ENCODE peak calls at places on chromosomes 3 and 15, in four cellular contexts. A is stimulated activated CD4-positive, alpha-beta T cell treated with anti-CD3 and anti-CD28 coated beads, Interleukin-12 subunit alpha, Interleukin-12 subunit beta, amount 100 ng/mL, for 4 hours; D is cardiac muscle cell; Z is DMS 273 treated with DMSO at 0.1 percent for 48 hours. B is an unnamed sample.

GRCh38 chr3:102810937-102811336 is 376.1 kb downstream of the ZPLD1 start:
- DNase-seq in A (no peak), Z (no peak), D (no peak), B (no peak)

GRCh38 chr3:133871368-133872090 is 24.2 kb downstream of the RAB6B start:
- DNase-seq in D (no peak), Z (no peak), A (no peak), B (no peak)

GRCh38 chr3:108215876-108216275 is 6.3 kb downstream of the IFT57 start:
- DNase-seq in A (no peak), Z (no peak), D (no peak), B (no peak)

GRCh38 chr15:99989095-99989494 is 255.9 kb upstream of the LYSMD4 start:
- DNase-seq in A (no peak), Z (no peak), D (no peak), B (no peak)

GRCh38 chr3:175836622-175837021 is 977.5 kb downstream of the NAALADL2 start:
- DNase-seq in Z (no peak), A (no peak), D (no peak), B (no peak)

GRCh38 chr3:126450219-126450618 is 25.5 kb downstream of the ZXDC start:
- DNase-seq in D (no peak), Z (no peak), A (no peak), B (no peak)

GRCh38 chr3:15427981-15428380 is 583 bp downstream of the EAF1 start:
- DNase-seq in Z (no peak), D (no peak), A (no peak), B (no peak)

GRCh38 chr15:69508659-69509058 is 56.0 kb downstream of the RPLP1 start:
- DNase-seq in Z (no peak), A (no peak), D (no peak), B (no peak)

GRCh38 chr3:44330444-44330843 is 8.1 kb upstream of the TCAIM start:
- DNase-seq in Z (no peak), A (no peak), D (no peak), B (no peak)

GRCh38 chr3:98564282-98565005 is 29.0 kb downstream of the CPOX start:
- DNase-seq in Z (no peak), A (no peak), D (no peak), B (no peak)

GRCh38 chr3:25018909-25019308 is 409.2 kb upstream of the RARB start:
- DNase-seq in Z (no peak), A (no peak), D (no peak), B (no peak)

GRCh38 chr3:25582242-25582641 is 82.5 kb downstream of the TOP2B start:
- DNase-seq in A (no peak), Z (no peak), D (peak), B (peak)

GRCh38 chr15:90318591-90318990 is 33.5 kb upstream of the ZNF774 start:
- DNase-seq in A (no peak), D (no peak), Z (no peak), B (no peak)

GRCh38 chr15:68464451-68465090 is 32.6 kb upstream of the ITGA11 start:
- DNase-seq in Z (no peak), D (peak), A (no peak), B (no peak)

GRCh38 chr15:47124430-47125102 is 592.7 kb upstream of the SEMA6D start:
- DNase-seq in D (no peak), Z (no peak), A (no peak), B (no peak)

GRCh38 chr15:40040770-40041169 is 1.8 kb upstream of the SRP14 start:
- DNase-seq in Z (no peak), A (no peak), D (no peak), B (no peak)

GRCh38 chr3:191455257-191455952 is 5.6 kb upstream of the PYDC2 start:
- DNase-seq in D (peak), Z (no peak), A (no peak), B (no peak)

GRCh38 chr3:124786491-124787241 is 56.4 kb downstream of the UMPS start:
- DNase-seq in D (peak), Z (no peak), A (no peak), B (no peak)

GRCh38 chr3:155890671-155891190 is 20.3 kb downstream of the GMPS start:
- DNase-seq in Z (no peak), A (no peak), D (peak), B (no peak)

GRCh38 chr3:106473576-106474506 is 605.0 kb upstream of the CBLB start:
- DNase-seq in Z (no peak), D (no peak), A (no peak), B (no peak)

GRCh38 chr15:75583689-75584088 is 4.6 kb upstream of the PTPN9 start:
- DNase-seq in Z (no peak), A (no peak), D (no peak), B (no peak)

GRCh38 chr15:85571780-85572179 is 191.4 kb downstream of the AKAP13 start:
- DNase-seq in D (no peak), Z (no peak), A (no peak), B (no peak)

GRCh38 chr15:61411941-61412510 is 182.9 kb upstream of the RORA start:
- DNase-seq in D (no peak), A (no peak), Z (no peak), B (peak)

GRCh38 chr15:84099181-84099580 is 136.4 kb upstream of the GOLGA6L4 start:
- DNase-seq in A (no peak), D (peak), Z (no peak), B (no peak)

GRCh38 chr15:56242576-56243116 is 1.0 kb downstream of the RFX7 start:
- DNase-seq in A (no peak), Z (no peak), D (no peak), B (no peak)

GRCh38 chr3:13146643-13147143 is 73.5 kb upstream of the IQSEC1 start:
- DNase-seq in A (no peak), D (no peak), Z (no peak), B (no peak)

GRCh38 chr3:111917300-111917699 is 58.2 kb downstream of the PHLDB2 start:
- DNase-seq in D (peak), Z (no peak), A (no peak), B (no peak)

GRCh38 chr3:72769758-72770540 is 78.3 kb downstream of the SHQ1 start:
- DNase-seq in A (no peak), Z (no peak), D (no peak), B (no peak)

GRCh38 chr3:66405701-66406091 is 95.1 kb downstream of the LRIG1 start:
- DNase-seq in A (no peak), D (peak), Z (no peak), B (no peak)

GRCh38 chr3:46935168-46935858 is 41.2 kb downstream of the CCDC12 start:
- DNase-seq in A (no peak), Z (no peak), D (peak), B (no peak)

GRCh38 chr3:106339551-106339950 is 470.7 kb upstream of the CBLB start:
- DNase-seq in D (no peak), A (no peak), Z (no peak), B (no peak)

B was measured in NCI-H524.